ENCODE peak calls at places on chromosomes 13 and 19, in eight cellular contexts. M is activated CD4-positive, alpha-beta T cell treated with anti-CD3 and anti-CD28 coated beads for 48 hours; R is NCI-H187; E is effector CD4-positive, alpha-beta T cell; L is T-helper 2 cell; V is KBM-7; B is T-helper 17 cell; K is tibial artery. P is an unnamed sample.

GRCh38 chr13:42970824-42971669 is 21.0 kb downstream of the EPSTI1 start:
- DNase-seq in M (peak), R (no peak), E (peak), L (peak), V (peak), B (no peak), K (no peak), P (no peak)

GRCh38 chr19:8655340-8655709 is 24.9 kb downstream of the NFILZ start:
- DNase-seq in M (peak), R (no peak), E (peak), L (peak), V (no peak), B (no peak), K (no peak), P (no peak)

GRCh38 chr13:97600438-97601080 is 166.6 kb downstream of the RAP2A start:
- DNase-seq in M (no peak), R (peak), E (no peak), L (no peak), V (no peak), B (no peak), K (no peak), P (peak)

GRCh38 chr19:55615553-55616394 is 8.6 kb downstream of the ZNF784 start:
- DNase-seq in M (no peak), R (no peak), E (no peak), L (no peak), V (no peak), B (no peak), K (no peak), P (no peak)

GRCh38 chr13:95300625-95301134 is 571 bp downstream of the ABCC4 start:
- DNase-seq in M (peak), R (no peak), E (peak), L (peak), V (peak), B (no peak), K (peak), P (peak)

GRCh38 chr19:50912102-50912599 is 956 bp upstream of the KLK4 start:
- DNase-seq in M (no peak), R (no peak), E (no peak), L (no peak), V (no peak), B (no peak), K (no peak), P (no peak)

GRCh38 chr19:1354496-1355257 is 29.0 kb upstream of the NDUFS7 start:
- DNase-seq in M (peak), R (peak), E (peak), L (peak), V (peak), B (peak), K (peak), P (peak)

GRCh38 chr19:12948597-12949362 is 3.1 kb downstream of the RAD23A start:
- DNase-seq in M (no peak), R (no peak), E (no peak), L (no peak), V (no peak), B (no peak), K (no peak), P (no peak)

GRCh38 chr13:97344250-97345175 is 89.5 kb upstream of the RAP2A start:
- DNase-seq in M (peak), R (no peak), E (peak), L (peak), V (peak), B (peak), K (no peak), P (peak)

GRCh38 chr13:43493496-43494000 is 293.2 kb downstream of the ENOX1 start:
- DNase-seq in M (no peak), R (no peak), E (no peak), L (no peak), V (no peak), B (no peak), K (no peak), P (no peak)

GRCh38 chr13:87656311-87656710 is 14.9 kb upstream of the SLITRK5 start:
- DNase-seq in M (no peak), R (no peak), E (no peak), L (no peak), V (no peak), B (no peak), K (no peak), P (no peak)

GRCh38 chr19:36771275-36772231 is 1.1 kb downstream of the ZNF850 start:
- DNase-seq in M (peak), R (no peak), E (no peak), L (peak), V (peak), B (no peak), K (peak), P (peak)

GRCh38 chr13:41398494-41399190 is 58.7 kb upstream of the RGCC start:
- DNase-seq in M (no peak), R (no peak), E (no peak), L (peak), V (peak), B (no peak), K (no peak), P (no peak)

GRCh38 chr13:108104736-108105135 is 110.6 kb downstream of the LIG4 start:
- DNase-seq in M (no peak), R (no peak), E (no peak), L (no peak), V (no peak), B (no peak), K (no peak), P (no peak)

GRCh38 chr19:40745402-40745780 is 4.9 kb downstream of the ACTMAP start:
- DNase-seq in M (no peak), R (no peak), E (no peak), L (no peak), V (no peak), B (no peak), K (no peak), P (peak)

GRCh38 chr13:42039457-42039945 is 8.9 kb upstream of the DGKH start:
- DNase-seq in M (no peak), R (no peak), E (no peak), L (no peak), V (no peak), B (no peak), K (no peak), P (no peak)

GRCh38 chr13:80340643-80341097 is 256 bp downstream of the SPRY2 start:
- DNase-seq in M (peak), R (no peak), E (no peak), L (no peak), V (peak), B (no peak), K (peak), P (peak)

GRCh38 chr13:76773695-76774094 is 112.5 kb downstream of the KCTD12 start:
- DNase-seq in M (no peak), R (no peak), E (no peak), L (no peak), V (no peak), B (no peak), K (no peak), P (peak)

GRCh38 chr13:111644750-111645149 is 324.3 kb downstream of the TEX29 start:
- DNase-seq in M (no peak), R (no peak), E (no peak), L (no peak), V (no peak), B (no peak), K (peak), P (no peak)

GRCh38 chr19:5012688-5013457 is 44.0 kb downstream of the KDM4B start:
- DNase-seq in M (no peak), R (no peak), E (no peak), L (no peak), V (no peak), B (no peak), K (no peak), P (no peak)

GRCh38 chr13:44573790-44574465 is 2.2 kb downstream of the TSC22D1 start:
- DNase-seq in M (peak), R (no peak), E (no peak), L (peak), V (peak), B (no peak), K (no peak), P (peak)

GRCh38 chr13:29847501-29847983 is 2.9 kb downstream of the UBL3 start:
- DNase-seq in M (no peak), R (no peak), E (no peak), L (peak), V (peak), B (no peak), K (no peak), P (no peak)

GRCh38 chr19:47544075-47544474 is 28.9 kb downstream of the ZNF541 start:
- DNase-seq in M (no peak), R (no peak), E (no peak), L (no peak), V (no peak), B (no peak), K (no peak), P (no peak)

P was measured in fibroblast of the conjunctiva.